ENCODE peak calls at places on chromosomes 5 and 9, in six cellular contexts. One of them, this sample, is unnamed.

GRCh38 chr5:176620333-176620981 is 9.9 kb downstream of the SNCB start:
- DNase-seq in psoas muscle: peak
- DNase-seq in transverse colon: no peak
- DNase-seq in ELR: peak
- DNase-seq in lung: no peak
- DNase-seq in neural crest cell: no peak
- DNase-seq in this sample: no peak

GRCh38 chr5:174642816-174643405 is 81.5 kb upstream of the MSX2 start:
- DNase-seq in psoas muscle: no peak
- DNase-seq in ELR: no peak
- DNase-seq in transverse colon: no peak
- DNase-seq in neural crest cell: no peak
- DNase-seq in lung: no peak
- DNase-seq in this sample: no peak

GRCh38 chr5:68954618-68954910 is 139.2 kb upstream of the SLC30A5 start:
- DNase-seq in transverse colon: no peak
- DNase-seq in ELR: no peak
- DNase-seq in psoas muscle: no peak
- DNase-seq in lung: no peak
- DNase-seq in neural crest cell: no peak
- DNase-seq in this sample: no peak

GRCh38 chr5:136810198-136810823 is 445.0 kb upstream of the TRPC7 start:
- DNase-seq in neural crest cell: no peak
- DNase-seq in ELR: peak
- DNase-seq in transverse colon: no peak
- DNase-seq in lung: no peak
- DNase-seq in psoas muscle: peak
- DNase-seq in this sample: no peak

GRCh38 chr5:76766746-76767145 is 50.8 kb downstream of the F2R start:
- DNase-seq in neural crest cell: no peak
- DNase-seq in lung: no peak
- DNase-seq in psoas muscle: no peak
- DNase-seq in ELR: peak
- DNase-seq in transverse colon: no peak
- DNase-seq in this sample: no peak

GRCh38 chr5:82010696-82011095 is 38.9 kb downstream of the ATG10 start:
- DNase-seq in psoas muscle: no peak
- DNase-seq in lung: no peak
- DNase-seq in ELR: no peak
- DNase-seq in neural crest cell: no peak
- DNase-seq in transverse colon: no peak
- DNase-seq in this sample: no peak

GRCh38 chr5:95075079-95075478 is 209.8 kb downstream of the MCTP1 start:
- DNase-seq in psoas muscle: no peak
- DNase-seq in transverse colon: no peak
- DNase-seq in ELR: no peak
- DNase-seq in neural crest cell: no peak
- DNase-seq in lung: no peak
- DNase-seq in this sample: no peak

GRCh38 chr5:127452626-127453025 is 64.8 kb upstream of the PRRC1 start:
- DNase-seq in transverse colon: no peak
- DNase-seq in psoas muscle: no peak
- DNase-seq in ELR: no peak
- DNase-seq in neural crest cell: no peak
- DNase-seq in lung: no peak
- DNase-seq in this sample: no peak

GRCh38 chr5:72936893-72937292 is 18.9 kb upstream of the FCHO2 start:
- DNase-seq in transverse colon: no peak
- DNase-seq in lung: no peak
- DNase-seq in neural crest cell: no peak
- DNase-seq in psoas muscle: no peak
- DNase-seq in ELR: no peak
- DNase-seq in this sample: no peak

GRCh38 chr5:9294793-9295465 is 250.9 kb downstream of the SEMA5A start:
- DNase-seq in psoas muscle: no peak
- DNase-seq in neural crest cell: no peak
- DNase-seq in transverse colon: no peak
- DNase-seq in lung: no peak
- DNase-seq in ELR: no peak
- DNase-seq in this sample: no peak

GRCh38 chr9:75545292-75545691 is 345.2 kb upstream of the PCSK5 start:
- DNase-seq in transverse colon: no peak
- DNase-seq in psoas muscle: no peak
- DNase-seq in ELR: no peak
- DNase-seq in lung: no peak
- DNase-seq in neural crest cell: no peak
- DNase-seq in this sample: no peak

GRCh38 chr5:175356428-175356827 is 87.6 kb downstream of the DRD1 start:
- DNase-seq in neural crest cell: no peak
- DNase-seq in ELR: no peak
- DNase-seq in transverse colon: no peak
- DNase-seq in psoas muscle: no peak
- DNase-seq in lung: no peak
- DNase-seq in this sample: no peak

GRCh38 chr9:134187110-134187531 is 22.8 kb upstream of the RNU6ATAC start:
- DNase-seq in lung: no peak
- DNase-seq in ELR: no peak
- DNase-seq in neural crest cell: no peak
- DNase-seq in psoas muscle: peak
- DNase-seq in transverse colon: no peak
- DNase-seq in this sample: no peak